ENCODE peak calls at places on chromosome 1, in six cellular contexts. One of them, this sample, is unnamed.

GRCh38 chr1:31699341-31699891 is 4.4 kb downstream of the COL16A1 start:
- DNase-seq in uterus: no peak
- DNase-seq in endodermal cell: no peak
- DNase-seq in CD8-positive, alpha-beta T cell: no peak
- DNase-seq in neural crest cell: no peak
- DNase-seq in GM23338: no peak
- DNase-seq in this sample: no peak

GRCh38 chr1:223645903-223646302 is 19.6 kb downstream of the CAPN8 start:
- DNase-seq in uterus: no peak
- DNase-seq in neural crest cell: no peak
- DNase-seq in GM23338: no peak
- DNase-seq in endodermal cell: no peak
- DNase-seq in CD8-positive, alpha-beta T cell: no peak
- DNase-seq in this sample: no peak

GRCh38 chr1:184157396-184157747 is 105.8 kb downstream of the TSEN15 start:
- DNase-seq in GM23338: no peak
- DNase-seq in neural crest cell: no peak
- DNase-seq in CD8-positive, alpha-beta T cell: no peak
- DNase-seq in uterus: no peak
- DNase-seq in endodermal cell: no peak
- DNase-seq in this sample: no peak

GRCh38 chr1:223845810-223846667 is at the start of gene TP53BP2:
- DNase-seq in uterus: peak
- DNase-seq in GM23338: peak
- DNase-seq in CD8-positive, alpha-beta T cell: peak
- DNase-seq in endodermal cell: peak
- DNase-seq in neural crest cell: peak
- DNase-seq in this sample: peak

GRCh38 chr1:224359207-224359606 is 2.5 kb downstream of the CNIH4 start:
- DNase-seq in CD8-positive, alpha-beta T cell: no peak
- DNase-seq in neural crest cell: no peak
- DNase-seq in endodermal cell: no peak
- DNase-seq in uterus: no peak
- DNase-seq in GM23338: no peak
- DNase-seq in this sample: no peak

GRCh38 chr1:176745945-176746344 is 283.0 kb downstream of the PAPPA2 start:
- DNase-seq in endodermal cell: no peak
- DNase-seq in GM23338: peak
- DNase-seq in neural crest cell: no peak
- DNase-seq in uterus: no peak
- DNase-seq in CD8-positive, alpha-beta T cell: no peak
- DNase-seq in this sample: no peak

GRCh38 chr1:17581389-17582123 is 42.1 kb downstream of the ARHGEF10L start:
- DNase-seq in CD8-positive, alpha-beta T cell: no peak
- DNase-seq in GM23338: no peak
- DNase-seq in neural crest cell: no peak
- DNase-seq in uterus: no peak
- DNase-seq in endodermal cell: no peak
- DNase-seq in this sample: no peak

GRCh38 chr1:66266350-66266749 is 267.6 kb upstream of the SGIP1 start:
- DNase-seq in endodermal cell: no peak
- DNase-seq in uterus: no peak
- DNase-seq in GM23338: no peak
- DNase-seq in CD8-positive, alpha-beta T cell: no peak
- DNase-seq in neural crest cell: no peak
- DNase-seq in this sample: no peak

GRCh38 chr1:158067651-158068050 is 74.2 kb downstream of the KIRREL1 start:
- DNase-seq in GM23338: no peak
- DNase-seq in CD8-positive, alpha-beta T cell: no peak
- DNase-seq in uterus: no peak
- DNase-seq in neural crest cell: no peak
- DNase-seq in endodermal cell: no peak
- DNase-seq in this sample: no peak

GRCh38 chr1:186617860-186618780 is 62.1 kb downstream of the PTGS2 start:
- DNase-seq in GM23338: peak
- DNase-seq in neural crest cell: no peak
- DNase-seq in uterus: peak
- DNase-seq in CD8-positive, alpha-beta T cell: peak
- DNase-seq in endodermal cell: no peak
- DNase-seq in this sample: no peak

GRCh38 chr1:171142451-171143121 is 42.5 kb upstream of the FMO2 start:
- DNase-seq in endodermal cell: no peak
- DNase-seq in neural crest cell: no peak
- DNase-seq in CD8-positive, alpha-beta T cell: no peak
- DNase-seq in uterus: peak
- DNase-seq in GM23338: peak
- DNase-seq in this sample: no peak

GRCh38 chr1:38062361-38063288 is 16.0 kb upstream of the POU3F1 start:
- DNase-seq in CD8-positive, alpha-beta T cell: no peak
- DNase-seq in GM23338: no peak
- DNase-seq in endodermal cell: no peak
- DNase-seq in uterus: no peak
- DNase-seq in neural crest cell: no peak
- DNase-seq in this sample: no peak

GRCh38 chr1:12380316-12381249 is 150.8 kb downstream of the VPS13D start:
- DNase-seq in GM23338: no peak
- DNase-seq in uterus: no peak
- DNase-seq in CD8-positive, alpha-beta T cell: no peak
- DNase-seq in neural crest cell: no peak
- DNase-seq in endodermal cell: no peak
- DNase-seq in this sample: no peak

GRCh38 chr1:201710632-201711031 is 118.3 kb upstream of the IPO9 start:
- DNase-seq in GM23338: no peak
- DNase-seq in endodermal cell: no peak
- DNase-seq in CD8-positive, alpha-beta T cell: no peak
- DNase-seq in neural crest cell: no peak
- DNase-seq in uterus: no peak
- DNase-seq in this sample: no peak

GRCh38 chr1:37102656-37103382 is 68.5 kb upstream of the GRIK3 start:
- DNase-seq in neural crest cell: no peak
- DNase-seq in uterus: no peak
- DNase-seq in GM23338: no peak
- DNase-seq in CD8-positive, alpha-beta T cell: no peak
- DNase-seq in endodermal cell: no peak
- DNase-seq in this sample: no peak

GRCh38 chr1:198088360-198089071 is 68.3 kb upstream of the NEK7 start:
- DNase-seq in CD8-positive, alpha-beta T cell: no peak
- DNase-seq in neural crest cell: no peak
- DNase-seq in uterus: no peak
- DNase-seq in endodermal cell: peak
- DNase-seq in GM23338: peak
- DNase-seq in this sample: no peak

GRCh38 chr1:170660874-170661645 is 2.9 kb upstream of the PRRX1 start:
- DNase-seq in CD8-positive, alpha-beta T cell: no peak
- DNase-seq in neural crest cell: no peak
- DNase-seq in uterus: peak
- DNase-seq in GM23338: peak
- DNase-seq in endodermal cell: peak
- DNase-seq in this sample: peak

GRCh38 chr1:234175363-234175762 is 197.9 kb upstream of the COA6 start:
- DNase-seq in GM23338: no peak
- DNase-seq in neural crest cell: no peak
- DNase-seq in uterus: no peak
- DNase-seq in endodermal cell: no peak
- DNase-seq in CD8-positive, alpha-beta T cell: no peak
- DNase-seq in this sample: no peak

GRCh38 chr1:165880993-165881392 is 53.6 kb downstream of the UCK2 start:
- DNase-seq in CD8-positive, alpha-beta T cell: no peak
- DNase-seq in GM23338: no peak
- DNase-seq in neural crest cell: no peak
- DNase-seq in uterus: no peak
- DNase-seq in endodermal cell: no peak
- DNase-seq in this sample: no peak

GRCh38 chr1:56525463-56526155 is 53.8 kb downstream of the PLPP3 start:
- DNase-seq in CD8-positive, alpha-beta T cell: no peak
- DNase-seq in neural crest cell: no peak
- DNase-seq in endodermal cell: no peak
- DNase-seq in GM23338: no peak
- DNase-seq in uterus: no peak
- DNase-seq in this sample: no peak

GRCh38 chr1:193519922-193520321 is 333.5 kb upstream of the B3GALT2 start:
- DNase-seq in GM23338: peak
- DNase-seq in neural crest cell: no peak
- DNase-seq in CD8-positive, alpha-beta T cell: no peak
- DNase-seq in endodermal cell: peak
- DNase-seq in uterus: no peak
- DNase-seq in this sample: peak

GRCh38 chr1:169759038-169759437 is 25.2 kb upstream of the SELE start:
- DNase-seq in CD8-positive, alpha-beta T cell: no peak
- DNase-seq in endodermal cell: no peak
- DNase-seq in GM23338: no peak
- DNase-seq in uterus: no peak
- DNase-seq in neural crest cell: no peak
- DNase-seq in this sample: no peak

GRCh38 chr1:175171214-175171913 is 21.2 kb downstream of the KIAA0040 start:
- DNase-seq in endodermal cell: no peak
- DNase-seq in GM23338: no peak
- DNase-seq in neural crest cell: no peak
- DNase-seq in uterus: no peak
- DNase-seq in CD8-positive, alpha-beta T cell: no peak
- DNase-seq in this sample: no peak

GRCh38 chr1:2528016-2528415 is 1.6 kb upstream of the PANK4 start:
- DNase-seq in GM23338: no peak
- DNase-seq in neural crest cell: no peak
- DNase-seq in uterus: no peak
- DNase-seq in CD8-positive, alpha-beta T cell: no peak
- DNase-seq in endodermal cell: no peak
- DNase-seq in this sample: no peak

GRCh38 chr1:2530501-2531361 is 668 bp upstream of the HES5 start:
- DNase-seq in CD8-positive, alpha-beta T cell: no peak
- DNase-seq in uterus: no peak
- DNase-seq in GM23338: no peak
- DNase-seq in endodermal cell: no peak
- DNase-seq in neural crest cell: no peak
- DNase-seq in this sample: no peak

GRCh38 chr1:2528611-2528965 is 1.5 kb downstream of the HES5 start:
- DNase-seq in uterus: no peak
- DNase-seq in neural crest cell: no peak
- DNase-seq in GM23338: no peak
- DNase-seq in CD8-positive, alpha-beta T cell: no peak
- DNase-seq in endodermal cell: no peak
- DNase-seq in this sample: no peak

GRCh38 chr1:2529776-2530500 is at the start of gene HES5:
- DNase-seq in CD8-positive, alpha-beta T cell: no peak
- DNase-seq in endodermal cell: peak
- DNase-seq in uterus: no peak
- DNase-seq in neural crest cell: peak
- DNase-seq in GM23338: peak
- DNase-seq in this sample: peak

GRCh38 chr1:2528966-2529750 is 905 bp downstream of the HES5 start:
- DNase-seq in uterus: no peak
- DNase-seq in GM23338: peak
- DNase-seq in neural crest cell: peak
- DNase-seq in CD8-positive, alpha-beta T cell: no peak
- DNase-seq in endodermal cell: peak
- DNase-seq in this sample: peak
- TF ChIP-seq CTCF in uterus: no peak
- TF ChIP-seq CTCF in GM23338: no peak
- TF ChIP-seq CTCF in neural crest cell: no peak
- TF ChIP-seq CTCF in CD8-positive, alpha-beta T cell: no peak
- TF ChIP-seq CTCF in endodermal cell: peak
- TF ChIP-seq CTCF in this sample: peak

DNA sequence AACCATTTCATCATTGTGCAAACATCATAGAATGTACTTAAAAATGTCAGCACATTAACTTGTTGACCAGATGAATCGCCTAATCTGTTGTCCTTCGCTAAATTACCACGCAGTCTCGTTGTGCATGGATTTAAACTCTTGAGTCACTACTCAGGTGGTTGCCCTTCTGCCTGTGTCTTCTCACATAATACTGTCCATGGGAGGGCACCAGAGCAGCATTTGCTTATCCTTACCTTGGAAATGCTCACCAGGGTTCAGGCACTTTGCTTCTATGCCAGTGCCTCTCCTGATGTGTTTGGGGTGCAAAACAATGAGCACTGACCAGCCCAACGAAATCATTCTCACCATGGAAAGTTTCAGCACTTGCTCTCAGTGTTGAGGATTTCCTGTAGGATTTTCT is 559.9 kb downstream of the RWDD3 start:
- DNase-seq in CD8-positive, alpha-beta T cell: no peak
- DNase-seq in neural crest cell: no peak
- DNase-seq in uterus: no peak
- DNase-seq in endodermal cell: peak
- DNase-seq in GM23338: peak
- DNase-seq in this sample: peak
- TF ChIP-seq CTCF in CD8-positive, alpha-beta T cell: no peak
- TF ChIP-seq CTCF in neural crest cell: peak
- TF ChIP-seq CTCF in uterus: no peak
- TF ChIP-seq CTCF in endodermal cell: peak
- TF ChIP-seq CTCF in GM23338: peak
- TF ChIP-seq CTCF in this sample: peak

DNA sequence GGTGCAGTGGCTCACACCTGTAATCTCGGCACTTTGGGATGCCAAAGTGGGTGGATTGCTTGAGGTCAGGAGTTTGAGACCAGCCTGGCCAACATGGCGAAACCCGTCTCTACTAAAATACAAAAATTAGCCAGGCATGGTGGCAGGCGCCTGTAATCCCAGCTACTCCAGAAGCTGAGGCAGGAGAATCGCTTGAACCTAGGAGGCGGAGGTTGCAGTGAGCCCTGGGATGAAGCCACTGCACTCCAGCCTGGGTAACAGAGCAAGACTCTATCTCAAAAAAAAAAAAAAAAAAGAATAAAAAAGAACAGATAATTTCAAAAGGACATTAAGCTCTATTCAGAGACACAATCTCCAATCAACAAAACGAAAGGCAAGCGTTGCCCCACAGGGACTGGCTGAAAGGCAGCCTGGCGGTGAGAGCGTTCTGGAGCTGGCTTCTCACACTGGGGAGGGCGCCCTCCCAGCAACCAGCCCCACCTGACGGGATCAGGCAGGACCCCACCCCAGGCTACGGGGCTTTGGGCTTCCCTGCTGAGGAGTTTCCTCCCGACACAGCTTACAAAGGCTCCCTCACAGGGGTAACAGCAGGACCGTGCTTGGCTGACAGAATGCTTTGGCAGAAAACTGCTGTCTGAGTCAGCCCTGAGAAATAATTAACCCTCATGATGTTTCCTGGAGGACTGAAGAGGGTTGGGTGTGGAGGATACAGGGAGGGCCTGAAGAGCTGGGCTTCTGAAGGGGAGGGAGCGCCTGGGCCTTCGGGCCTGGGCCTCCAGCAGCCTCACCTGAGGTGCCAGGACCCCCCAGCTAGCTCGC is 31.1 kb upstream of the SRP9 start:
- DNase-seq in CD8-positive, alpha-beta T cell: no peak
- DNase-seq in uterus: peak
- DNase-seq in GM23338: peak
- DNase-seq in endodermal cell: peak
- DNase-seq in neural crest cell: no peak
- DNase-seq in this sample: peak
- TF ChIP-seq CTCF in CD8-positive, alpha-beta T cell: no peak
- TF ChIP-seq CTCF in uterus: peak
- TF ChIP-seq CTCF in GM23338: no peak
- TF ChIP-seq CTCF in endodermal cell: peak
- TF ChIP-seq CTCF in neural crest cell: peak
- TF ChIP-seq CTCF in this sample: peak

DNA sequence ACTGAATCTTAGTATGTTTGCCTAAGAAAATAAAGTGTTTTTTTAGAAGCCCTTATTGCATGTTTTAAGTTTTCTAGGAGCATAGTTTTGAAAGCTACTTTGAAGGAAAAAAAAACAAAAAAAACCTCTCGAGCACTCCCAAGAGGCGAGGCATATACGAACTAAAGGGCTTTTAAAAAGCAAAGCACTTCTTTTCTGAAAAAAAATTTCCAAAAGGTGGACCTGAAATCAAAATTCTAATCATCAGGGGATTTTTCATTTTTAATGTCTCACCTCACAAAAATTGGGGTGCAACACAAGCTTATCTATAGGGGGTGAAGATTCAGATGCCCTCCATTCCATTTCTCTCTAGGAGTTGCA is 594 bp downstream of the GLMN start:
- DNase-seq in GM23338: no peak
- DNase-seq in neural crest cell: no peak
- DNase-seq in CD8-positive, alpha-beta T cell: no peak
- DNase-seq in endodermal cell: no peak
- DNase-seq in uterus: no peak
- DNase-seq in this sample: no peak
- TF ChIP-seq CTCF in GM23338: peak
- TF ChIP-seq CTCF in neural crest cell: peak
- TF ChIP-seq CTCF in CD8-positive, alpha-beta T cell: peak
- TF ChIP-seq CTCF in endodermal cell: peak
- TF ChIP-seq CTCF in uterus: no peak
- TF ChIP-seq CTCF in this sample: no peak

This sample was measured in H9.